ENCODE peak calls at places on chromosomes 1 and 21, in eight cellular contexts. M, S, J, Q, T, O, Y and I are unnamed samples.

GRCh38 chr1:95311006-95311405 is 77.0 kb downstream of the RWDD3 start:
- DNase-seq in M (no peak), S (no peak), J (no peak), Q (no peak), T (no peak), O (no peak), Y (no peak), I (no peak)

GRCh38 chr21:41411449-41412089 is 14.5 kb upstream of the MX1 start:
- DNase-seq in M (no peak), S (no peak), J (no peak), Q (no peak), T (no peak), O (no peak), Y (no peak), I (peak)

GRCh38 chr1:242129103-242129502 is 130.2 kb upstream of the MAP1LC3C start:
- DNase-seq in M (no peak), S (no peak), J (no peak), Q (no peak), T (no peak), O (peak), Y (no peak), I (no peak)

GRCh38 chr21:29168874-29169273 is 38.4 kb downstream of the MAP3K7CL start:
- DNase-seq in M (no peak), S (no peak), J (no peak), Q (no peak), T (no peak), O (no peak), Y (no peak), I (no peak)

GRCh38 chr1:118250232-118250631 is 65.2 kb upstream of the SPAG17 start:
- DNase-seq in M (no peak), S (no peak), J (no peak), Q (no peak), T (no peak), O (no peak), Y (no peak), I (no peak)

GRCh38 chr1:20964540-20965484 is 177.7 kb upstream of the HP1BP3 start:
- DNase-seq in M (peak), S (no peak), J (no peak), Q (no peak), T (no peak), O (peak), Y (no peak), I (no peak)

GRCh38 chr1:154611150-154611865 is 3.3 kb upstream of the ADAR start:
- DNase-seq in M (no peak), S (no peak), J (no peak), Q (no peak), T (no peak), O (no peak), Y (no peak), I (peak)

GRCh38 chr1:29557066-29557465 is 320.7 kb downstream of the PTPRU start:
- DNase-seq in M (no peak), S (no peak), J (peak), Q (no peak), T (no peak), O (no peak), Y (no peak), I (no peak)

GRCh38 chr1:96309783-96310182 is 411.8 kb upstream of the PTBP2 start:
- DNase-seq in M (no peak), S (no peak), J (no peak), Q (no peak), T (no peak), O (no peak), Y (no peak), I (no peak)

GRCh38 chr1:47387921-47388509 is 28.1 kb upstream of the FOXE3 start:
- DNase-seq in M (no peak), S (no peak), J (no peak), Q (no peak), T (no peak), O (no peak), Y (no peak), I (no peak)

GRCh38 chr1:168135982-168136708 is 585 bp downstream of the GPR161 start:
- DNase-seq in M (peak), S (no peak), J (peak), Q (peak), T (peak), O (peak), Y (peak), I (peak)

GRCh38 chr1:111032295-111032897 is 68.7 kb upstream of the LRIF1 start:
- DNase-seq in M (peak), S (no peak), J (no peak), Q (peak), T (peak), O (peak), Y (no peak), I (peak)

GRCh38 chr1:17822741-17823426 is 67.8 kb downstream of the ACTL8 start:
- DNase-seq in M (no peak), S (no peak), J (no peak), Q (no peak), T (no peak), O (no peak), Y (no peak), I (no peak)

GRCh38 chr1:213281610-213282316 is 230.7 kb downstream of the RPS6KC1 start:
- DNase-seq in M (no peak), S (no peak), J (no peak), Q (no peak), T (no peak), O (no peak), Y (no peak), I (no peak)

GRCh38 chr21:27026501-27026900 is 59.6 kb upstream of the ADAMTS5 start:
- DNase-seq in M (no peak), S (no peak), J (no peak), Q (no peak), T (no peak), O (no peak), Y (no peak), I (no peak)

GRCh38 chr1:111666828-111667227 is 47.2 kb downstream of the RAP1A start:
- DNase-seq in M (no peak), S (no peak), J (no peak), Q (no peak), T (no peak), O (no peak), Y (no peak), I (no peak)

GRCh38 chr1:93556291-93556690 is 108.4 kb downstream of the FNBP1L start:
- DNase-seq in M (no peak), S (no peak), J (no peak), Q (no peak), T (no peak), O (no peak), Y (no peak), I (no peak)

GRCh38 chr1:205936846-205937707 is 6.2 kb downstream of the SLC26A9 start:
- DNase-seq in M (no peak), S (no peak), J (no peak), Q (no peak), T (no peak), O (no peak), Y (no peak), I (no peak)

GRCh38 chr1:81679972-81680371 is 120.8 kb upstream of the ADGRL2 start:
- DNase-seq in M (no peak), S (no peak), J (peak), Q (no peak), T (no peak), O (no peak), Y (no peak), I (no peak)

GRCh38 chr1:154117642-154118041 is 37.2 kb downstream of the NUP210L start:
- DNase-seq in M (no peak), S (no peak), J (no peak), Q (no peak), T (no peak), O (no peak), Y (no peak), I (no peak)

GRCh38 chr21:43921979-43922945 is 57.2 kb downstream of the AGPAT3 start:
- DNase-seq in M (peak), S (no peak), J (no peak), Q (peak), T (no peak), O (peak), Y (no peak), I (peak)

GRCh38 chr1:121418369-121419049 is 233.7 kb downstream of the SRGAP2C start:
- DNase-seq in M (no peak), S (no peak), J (no peak), Q (no peak), T (no peak), O (no peak), Y (no peak), I (no peak)

GRCh38 chr1:23168462-23169218 is at the start of gene LUZP1:
- DNase-seq in M (peak), S (peak), J (peak), Q (peak), T (peak), O (peak), Y (peak), I (peak)

GRCh38 chr1:233005703-233006102 is 55.3 kb downstream of the NTPCR start:
- DNase-seq in M (no peak), S (no peak), J (no peak), Q (no peak), T (no peak), O (no peak), Y (no peak), I (no peak)

GRCh38 chr1:109277434-109278204 is 5.3 kb downstream of the PSRC1 start:
- DNase-seq in M (peak), S (no peak), J (peak), Q (peak), T (peak), O (peak), Y (no peak), I (peak)

GRCh38 chr1:17631410-17631809 is 91.9 kb downstream of the ARHGEF10L start:
- DNase-seq in M (no peak), S (no peak), J (no peak), Q (no peak), T (no peak), O (no peak), Y (no peak), I (no peak)

GRCh38 chr1:245290836-245291235 is 136.1 kb downstream of the KIF26B start:
- DNase-seq in M (no peak), S (no peak), J (no peak), Q (no peak), T (no peak), O (no peak), Y (no peak), I (no peak)

GRCh38 chr1:34631126-34631525 is 123.7 kb upstream of the GJB5 start:
- DNase-seq in M (no peak), S (no peak), J (no peak), Q (no peak), T (no peak), O (no peak), Y (no peak), I (no peak)

GRCh38 chr1:153122831-153123421 is 9.6 kb upstream of the SPRR2F start:
- DNase-seq in M (peak), S (no peak), J (no peak), Q (no peak), T (peak), O (peak), Y (peak), I (no peak)

GRCh38 chr1:108016451-108016920 is 51.5 kb upstream of the VAV3 start:
- DNase-seq in M (no peak), S (no peak), J (no peak), Q (peak), T (no peak), O (no peak), Y (no peak), I (peak)

GRCh38 chr1:43651188-43651587 is 1.2 kb downstream of the KDM4A start:
- DNase-seq in M (no peak), S (no peak), J (no peak), Q (no peak), T (no peak), O (no peak), Y (no peak), I (no peak)

GRCh38 chr1:23286401-23286800 is 57.7 kb downstream of the HNRNPR start:
- DNase-seq in M (no peak), S (no peak), J (no peak), Q (no peak), T (no peak), O (no peak), Y (no peak), I (no peak)

GRCh38 chr1:53575141-53575947 is 116.1 kb downstream of the DMRTB1 start:
- DNase-seq in M (no peak), S (no peak), J (peak), Q (no peak), T (no peak), O (no peak), Y (peak), I (peak)

GRCh38 chr1:153260980-153261792 is 1.7 kb downstream of the LORICRIN start:
- DNase-seq in M (peak), S (no peak), J (peak), Q (no peak), T (peak), O (peak), Y (peak), I (peak)

GRCh38 chr1:60870269-60870668 is 212.1 kb upstream of the NFIA start:
- DNase-seq in M (no peak), S (no peak), J (no peak), Q (no peak), T (no peak), O (no peak), Y (no peak), I (no peak)

GRCh38 chr1:183173828-183174227 is 12.2 kb upstream of the LAMC2 start:
- DNase-seq in M (no peak), S (no peak), J (no peak), Q (no peak), T (no peak), O (no peak), Y (no peak), I (no peak)

GRCh38 chr1:24385160-24385939 is 28.2 kb downstream of the STPG1 start:
- DNase-seq in M (no peak), S (no peak), J (no peak), Q (peak), T (peak), O (no peak), Y (no peak), I (peak)

DNA sequence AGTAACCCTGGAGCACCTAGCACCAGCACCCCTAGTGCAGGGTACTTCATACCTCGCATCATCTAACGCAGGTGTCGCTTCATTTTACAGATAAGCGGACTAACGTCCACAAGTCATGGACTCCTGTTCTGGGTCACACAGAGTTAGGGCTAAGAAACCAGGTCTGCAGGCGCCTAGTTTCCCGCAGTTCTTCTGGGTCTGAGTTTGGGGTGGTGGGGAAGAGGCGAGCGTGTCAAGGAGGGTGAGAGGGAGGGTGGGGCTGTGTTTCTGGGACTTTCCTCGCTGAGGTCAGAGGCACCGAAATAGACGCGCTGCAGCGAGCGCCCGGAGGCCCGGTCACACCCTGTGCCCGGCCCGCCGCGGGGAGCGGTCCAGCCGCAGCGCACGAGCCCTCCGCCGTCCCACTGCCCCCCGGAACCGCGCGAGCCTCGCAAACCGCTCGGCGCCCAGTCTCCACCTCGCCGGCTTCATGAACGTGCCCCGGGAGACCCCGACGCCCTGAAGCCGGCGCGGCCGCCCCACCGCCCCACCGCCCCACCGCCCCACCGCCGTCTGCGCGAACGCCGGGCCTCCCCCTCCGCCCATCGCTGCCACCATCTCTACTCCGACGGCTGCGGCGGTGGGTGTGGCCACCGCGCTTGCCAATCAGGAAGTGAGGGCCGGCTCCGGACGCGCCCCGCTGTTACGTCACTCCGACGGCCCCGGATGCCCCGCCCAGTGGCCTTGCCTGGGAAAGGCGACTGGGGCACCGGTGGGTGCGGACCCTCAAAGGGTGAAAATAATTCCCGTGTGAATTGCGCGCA is 12.3 kb downstream of the IFI6 start:
- DNase-seq in M (peak), S (peak), J (peak), Q (peak), T (peak), O (peak), Y (peak), I (peak)
- TF ChIP-seq CTCF in M (no peak), S (no peak), J (no peak), Q (no peak), T (no peak), O (no peak), Y (no peak), I (no peak)

DNA sequence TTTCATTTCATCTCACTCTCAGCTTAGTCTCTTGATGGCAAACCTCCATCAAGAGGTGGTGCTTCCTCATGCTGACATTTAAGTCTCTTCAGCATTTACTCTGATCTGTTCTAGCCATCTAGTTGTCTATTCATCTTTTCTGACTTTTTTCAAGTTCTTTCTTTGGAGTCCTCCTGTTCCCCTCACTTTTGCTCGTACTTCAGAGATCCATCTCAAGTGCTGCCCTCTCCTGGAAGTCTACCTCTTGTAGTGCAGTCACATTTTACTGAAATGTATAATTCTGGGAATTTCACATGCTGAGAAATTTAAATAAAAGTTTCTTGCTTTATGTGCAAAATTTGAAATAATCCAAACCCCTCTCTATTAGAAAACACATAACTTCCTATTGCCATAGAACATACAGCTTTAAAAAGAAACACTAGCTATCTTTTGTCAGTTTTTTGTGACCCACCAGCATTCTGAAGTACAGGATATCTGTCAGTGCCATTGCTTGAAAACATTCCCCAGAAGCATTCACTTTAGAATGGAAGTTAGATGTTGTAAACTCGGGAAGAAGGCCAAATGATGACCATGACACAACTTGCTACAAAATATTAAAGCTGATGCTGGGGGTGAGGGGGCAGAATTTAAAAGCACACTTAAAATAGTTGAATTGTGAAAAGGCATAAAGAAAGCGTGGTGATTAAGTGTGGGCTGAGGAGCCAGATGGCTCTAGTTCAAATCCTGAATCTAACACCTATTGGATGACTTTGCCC is 21.9 kb downstream of the RLF start:
- DNase-seq in M (no peak), S (no peak), J (no peak), Q (no peak), T (peak), O (no peak), Y (no peak), I (peak)
- TF ChIP-seq CTCF in M (peak), S (no peak), J (no peak), Q (peak), T (peak), O (peak), Y (no peak), I (no peak)

DNA sequence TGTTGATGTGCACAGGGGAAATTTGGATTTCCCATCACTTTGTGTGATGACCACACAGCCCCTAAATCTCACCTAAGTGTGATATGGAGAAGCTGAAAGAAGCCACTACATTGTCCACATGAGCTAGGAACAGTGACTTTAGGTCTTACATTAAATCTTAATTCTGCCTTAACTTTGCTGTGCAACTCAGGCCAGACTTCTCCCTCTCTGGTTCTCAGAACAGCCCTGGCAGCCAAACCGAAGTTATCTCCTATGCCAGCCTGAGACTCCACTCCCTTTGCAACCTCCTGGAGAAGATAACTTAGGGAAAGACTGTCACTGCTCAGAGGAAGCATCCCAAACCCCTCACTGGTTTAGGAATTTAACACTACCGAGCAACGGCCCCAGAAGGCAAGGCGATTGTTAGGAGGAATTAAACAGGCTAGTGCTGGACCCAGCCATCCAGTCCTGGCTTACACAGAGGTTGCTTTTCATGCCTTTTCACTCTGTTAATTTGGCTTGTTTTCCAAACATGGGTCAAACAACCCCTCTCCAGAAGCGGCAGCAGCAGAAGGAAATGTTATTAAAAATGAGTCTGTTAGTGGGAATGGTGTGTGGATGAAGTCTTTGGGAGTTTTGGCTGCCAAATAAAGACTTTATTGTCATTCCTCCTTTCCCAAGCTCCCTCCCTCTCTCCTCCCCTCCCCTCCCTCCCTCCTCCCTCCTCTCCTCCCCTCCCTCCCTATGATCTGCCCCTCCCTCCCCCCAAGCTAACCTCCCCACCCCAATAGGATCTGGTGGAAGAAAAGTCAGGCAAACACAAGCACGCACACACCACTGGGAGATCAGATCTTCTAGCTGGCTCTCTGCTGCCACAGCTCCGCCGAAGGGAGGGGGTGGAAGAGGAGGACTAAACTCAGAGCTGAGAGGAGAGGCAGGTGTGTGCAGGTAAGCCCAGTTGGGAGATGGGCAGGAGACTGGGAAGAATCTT is at the start of gene PRELP:
- DNase-seq in M (no peak), S (no peak), J (peak), Q (no peak), T (no peak), O (no peak), Y (no peak), I (no peak)
- TF ChIP-seq CTCF in M (no peak), S (no peak), J (no peak), Q (no peak), T (no peak), O (no peak), Y (no peak), I (no peak)

DNA sequence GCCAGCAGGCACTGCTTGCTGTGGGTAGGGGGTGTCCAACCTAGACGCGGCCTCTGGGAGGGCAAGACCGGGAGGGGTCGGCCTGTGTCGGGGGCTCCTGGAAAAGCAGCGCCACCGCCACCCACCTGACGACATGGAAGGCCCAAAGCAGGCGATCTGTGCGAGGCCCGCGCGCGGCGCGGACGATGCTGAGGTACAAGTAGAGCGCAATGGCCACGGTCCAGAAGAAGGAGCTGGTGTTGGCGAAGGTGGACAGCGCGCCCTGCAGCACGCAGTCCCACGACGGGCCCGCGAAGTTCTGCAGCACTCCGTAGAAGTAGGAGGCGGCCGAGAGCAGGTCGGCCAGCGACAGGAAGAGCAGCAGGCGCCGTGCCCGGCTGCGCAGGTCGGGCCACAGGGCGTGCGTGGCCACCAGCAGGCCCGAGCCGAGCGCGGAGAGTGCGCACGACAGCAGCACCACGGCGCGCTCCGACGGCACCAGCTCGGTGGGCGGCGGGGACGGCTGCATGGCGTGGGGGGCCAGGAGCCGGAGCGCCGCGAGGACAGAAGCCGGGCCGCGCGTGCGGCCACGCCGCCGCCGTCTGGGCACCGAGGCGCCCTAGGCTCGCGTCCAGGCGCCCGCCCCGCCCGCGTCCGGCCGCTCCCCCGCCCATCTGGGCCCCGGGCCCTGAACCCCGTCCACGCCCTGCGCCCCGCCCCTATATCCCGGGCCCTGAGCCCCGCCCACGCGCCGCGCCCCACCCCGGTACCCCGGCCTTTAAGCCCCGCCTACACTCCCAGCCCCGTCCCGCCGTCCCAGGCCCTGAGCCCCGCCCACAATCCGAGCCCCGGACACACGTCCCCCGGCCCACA is at the start of gene GPR157:
- DNase-seq in M (peak), S (no peak), J (peak), Q (peak), T (peak), O (peak), Y (peak), I (peak)
- TF ChIP-seq CTCF in M (no peak), S (no peak), J (no peak), Q (peak), T (no peak), O (no peak), Y (no peak), I (no peak)